ENCODE peak calls at places on chromosomes 1 and 21, in eight cellular contexts. I is IMR-90; D is transverse colon; Z is A549; A is stimulated activated CD4-positive, alpha-beta T cell treated with anti-CD3 and anti-CD28 coated beads, Interleukin-15, amount 100 ng/mL, for 24 hours; T is esophagus squamous epithelium; U is fibroblast of pulmonary artery; Y is GM03348. L is an unnamed sample.

GRCh38 chr1:171998711-171999110 is 157.4 kb downstream of the DNM3 start:
- DNase-seq in T (no peak), I (peak; percentile 38), D (no peak), A (no peak), U (no peak), Y (peak; percentile 3), Z (no peak), L (peak; percentile 46)

GRCh38 chr1:97308131-97308530 is 586.5 kb downstream of the PTBP2 start:
- DNase-seq in D (no peak), A (no peak), T (no peak), Y (peak; percentile 10), Z (no peak), U (peak; percentile 16), I (peak; percentile 81), L (peak; percentile 61)

GRCh38 chr1:89952021-89952995 is 42.6 kb upstream of the ZNF326 start:
- DNase-seq in A (no peak), Z (peak; percentile 46), I (peak; percentile 90), T (no peak), U (peak; percentile 48), Y (peak; percentile 32), D (no peak), L (peak; percentile 81)

GRCh38 chr1:16434501-16434900 is 2.7 kb downstream of the SPATA21 start:
- DNase-seq in D (no peak), Y (no peak), Z (no peak), A (no peak), I (peak; percentile 51), T (no peak), U (peak; percentile 11), L (peak; percentile 12)

GRCh38 chr1:76759950-76760349 is 107.3 kb upstream of the ST6GALNAC5 start:
- DNase-seq in U (peak; percentile 47), A (peak; percentile 6), I (peak; percentile 3), Y (no peak), Z (no peak), D (no peak), T (no peak), L (peak; percentile 41)

GRCh38 chr1:243291287-243291686 is 35.4 kb downstream of the SDCCAG8 start:
- DNase-seq in D (no peak), A (no peak), T (no peak), I (no peak), U (no peak), Y (no peak), Z (no peak), L (no peak)

GRCh38 chr1:235657269-235657668 is 7.7 kb upstream of the GNG4 start:
- DNase-seq in I (no peak), U (no peak), A (no peak), Z (no peak), Y (no peak), T (no peak), D (no peak), L (no peak)

GRCh38 chr1:154014154-154014910 is 23.8 kb downstream of the RPS27 start:
- DNase-seq in Y (peak; percentile 36), A (no peak), Z (no peak), I (peak; percentile 76), D (no peak), T (no peak), U (peak; percentile 41), L (peak; percentile 82)

GRCh38 chr1:162562452-162562828 is 918 bp downstream of the UAP1 start:
- DNase-seq in U (peak; percentile 72), D (peak; percentile 44), I (peak; percentile 65), Z (peak; percentile 18), Y (peak; percentile 47), A (no peak), T (no peak), L (peak; percentile 89)

GRCh38 chr1:202165267-202165941 is 5.0 kb upstream of the PTPN7 start:
- DNase-seq in A (peak; percentile 86), T (no peak), Z (no peak), U (no peak), D (no peak), Y (no peak), I (no peak), L (no peak)

GRCh38 chr1:229127301-229127700 is 143.6 kb upstream of the RAB4A start:
- DNase-seq in Z (no peak), D (no peak), I (peak; percentile 41), A (peak; percentile 44), U (peak; percentile 29), Y (no peak), T (no peak), L (no peak)

GRCh38 chr21:28235169-28235892 is 757.3 kb downstream of the LTN1 start:
- DNase-seq in T (no peak), I (no peak), U (peak; percentile 48), D (no peak), A (no peak), Z (no peak), Y (no peak), L (no peak)

L was measured in GM23248.